ENCODE peak calls at places on chromosome 22, in four cellular contexts. N is HCT116, L is HCEC 1CT, T is COR-L47. R is an unnamed sample.

GRCh38 chr22:44472583-44472982 is 25.4 kb downstream of the RTL6 start:
- DNase-seq in T (no peak), N (no peak), L (no peak), R (no peak)

GRCh38 chr22:45896153-45896951 is 80.6 kb downstream of the WNT7B start:
- DNase-seq in N (no peak), L (no peak), T (no peak), R (peak; percentile 76)

GRCh38 chr22:30829901-30830550 is 135.4 kb downstream of the OSBP2 start:
- DNase-seq in N (peak; percentile 90), T (no peak), L (peak; percentile 99), R (no peak)

GRCh38 chr22:43600265-43600664 is 188.5 kb downstream of the MPPED1 start:
- DNase-seq in T (no peak), L (no peak), N (no peak), R (no peak)

GRCh38 chr22:35308480-35308945 is 8.8 kb downstream of the TOM1 start:
- DNase-seq in N (no peak), T (no peak), L (no peak), R (no peak)

GRCh38 chr22:41752011-41752975 is 48.2 kb upstream of the CCDC134 start:
- DNase-seq in L (no peak), N (no peak), T (no peak), R (no peak)

GRCh38 chr22:19289475-19290161 is 1.9 kb downstream of the CLTCL1 start:
- DNase-seq in L (peak; percentile 42), N (no peak), T (no peak), R (no peak)

GRCh38 chr22:17105143-17106129 is 15.7 kb downstream of the TMEM121B start:
- DNase-seq in T (no peak), N (no peak), L (no peak), R (no peak)

GRCh38 chr22:33242078-33242477 is 183.9 kb upstream of the SYN3 start:
- DNase-seq in N (no peak), T (no peak), L (no peak), R (no peak)

GRCh38 chr22:36049678-36049997 is 21.0 kb upstream of the RBFOX2 start:
- DNase-seq in N (no peak), T (no peak), L (no peak), R (no peak)

GRCh38 chr22:17922925-17923898 is 101.1 kb downstream of the MICAL3 start:
- DNase-seq in N (no peak), L (peak; percentile 77), T (no peak), R (no peak)

GRCh38 chr22:40463727-40464126 is 93.3 kb downstream of the SGSM3 start:
- DNase-seq in T (no peak), N (no peak), L (no peak), R (no peak)